ENCODE peak calls at places on chromosomes 12 and 14, in ten cellular contexts. C, Q, N, Y, H, A, D, L, O and J are unnamed samples.

GRCh38 chr12:50196537-50196936 is 29.4 kb upstream of the CERS5 start:
- DNase-seq in C (no peak), Q (no peak), N (no peak), Y (no peak), H (no peak), A (no peak), D (no peak), L (no peak), O (no peak), J (no peak)

GRCh38 chr12:3088251-3088650 is 11.1 kb downstream of the TSPAN9 start:
- DNase-seq in C (no peak), Q (no peak), N (no peak), Y (no peak), H (no peak), A (peak), D (no peak), L (no peak), O (no peak), J (no peak)

GRCh38 chr12:774051-774614 is 21.8 kb downstream of the WNK1 start:
- DNase-seq in C (no peak), Q (no peak), N (no peak), Y (no peak), H (no peak), A (no peak), D (no peak), L (no peak), O (no peak), J (no peak)

GRCh38 chr14:104144911-104145825 is 6.8 kb downstream of the KIF26A start:
- DNase-seq in C (peak), Q (no peak), N (peak), Y (peak), H (peak), A (peak), D (no peak), L (no peak), O (no peak), J (no peak)

GRCh38 chr12:82474181-82474797 is 116.0 kb downstream of the METTL25 start:
- DNase-seq in C (no peak), Q (no peak), N (no peak), Y (no peak), H (no peak), A (no peak), D (no peak), L (no peak), O (no peak), J (no peak)

GRCh38 chr14:85187521-85187920 is 342.4 kb upstream of the FLRT2 start:
- DNase-seq in C (no peak), Q (no peak), N (no peak), Y (no peak), H (no peak), A (no peak), D (no peak), L (no peak), O (no peak), J (no peak)

GRCh38 chr12:15910864-15911696 is at the start of gene DERA:
- DNase-seq in C (peak), Q (peak), N (peak), Y (peak), H (peak), A (peak), D (peak), L (peak), O (peak), J (peak)

GRCh38 chr12:105278043-105278697 is 42.2 kb upstream of the APPL2 start:
- DNase-seq in C (no peak), Q (no peak), N (no peak), Y (no peak), H (peak), A (peak), D (no peak), L (peak), O (peak), J (no peak)

GRCh38 chr12:108563135-108563803 is 873 bp downstream of the ISCU start:
- DNase-seq in C (peak), Q (peak), N (peak), Y (peak), H (peak), A (peak), D (peak), L (peak), O (peak), J (peak)
- TF ChIP-seq POLR2A in C (no peak), Q (peak), N (no peak), Y (peak), H (no peak), A (peak), D (no peak), L (no peak), O (peak), J (no peak)

GRCh38 chr12:96422192-96422591 is 22.0 kb upstream of the CDK17 start:
- DNase-seq in C (no peak), Q (no peak), N (no peak), Y (no peak), H (no peak), A (no peak), D (no peak), L (no peak), O (peak), J (no peak)

GRCh38 chr12:96427269-96427729 is 27.1 kb upstream of the CDK17 start:
- DNase-seq in C (no peak), Q (no peak), N (peak), Y (no peak), H (peak), A (peak), D (peak), L (peak), O (no peak), J (no peak)

GRCh38 chr12:96425973-96426372 is 25.7 kb upstream of the CDK17 start:
- DNase-seq in C (no peak), Q (no peak), N (no peak), Y (no peak), H (no peak), A (no peak), D (no peak), L (no peak), O (no peak), J (no peak)

GRCh38 chr12:96424601-96425000 is 24.4 kb upstream of the CDK17 start:
- DNase-seq in C (no peak), Q (no peak), N (no peak), Y (no peak), H (no peak), A (no peak), D (no peak), L (no peak), O (no peak), J (no peak)

DNA sequence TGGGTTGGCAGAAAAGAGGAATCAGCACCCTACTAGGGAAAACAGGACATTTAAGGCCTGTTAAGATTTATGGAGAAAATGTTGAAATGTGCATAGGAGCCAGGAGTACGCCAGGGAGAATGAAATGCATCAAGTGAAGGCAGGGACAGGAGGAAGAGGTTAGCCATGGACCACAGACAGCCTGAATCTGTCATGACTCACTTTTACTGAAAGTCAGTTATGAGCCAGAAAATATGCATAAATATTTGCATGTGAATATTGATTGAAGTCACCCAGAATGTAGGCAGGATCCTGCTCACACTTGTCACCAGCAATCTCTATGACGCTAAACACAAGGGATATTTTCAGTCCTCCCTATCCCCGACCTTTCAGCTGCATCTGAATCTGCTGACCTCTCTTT is 25.1 kb upstream of the CDK17 start:
- DNase-seq in C (no peak), Q (no peak), N (no peak), Y (no peak), H (no peak), A (no peak), D (no peak), L (no peak), O (no peak), J (no peak)
- TF ChIP-seq POLR2A in C (no peak), Q (no peak), N (no peak), Y (no peak), H (no peak), A (no peak), D (no peak), L (no peak), O (no peak), J (no peak)

DNA sequence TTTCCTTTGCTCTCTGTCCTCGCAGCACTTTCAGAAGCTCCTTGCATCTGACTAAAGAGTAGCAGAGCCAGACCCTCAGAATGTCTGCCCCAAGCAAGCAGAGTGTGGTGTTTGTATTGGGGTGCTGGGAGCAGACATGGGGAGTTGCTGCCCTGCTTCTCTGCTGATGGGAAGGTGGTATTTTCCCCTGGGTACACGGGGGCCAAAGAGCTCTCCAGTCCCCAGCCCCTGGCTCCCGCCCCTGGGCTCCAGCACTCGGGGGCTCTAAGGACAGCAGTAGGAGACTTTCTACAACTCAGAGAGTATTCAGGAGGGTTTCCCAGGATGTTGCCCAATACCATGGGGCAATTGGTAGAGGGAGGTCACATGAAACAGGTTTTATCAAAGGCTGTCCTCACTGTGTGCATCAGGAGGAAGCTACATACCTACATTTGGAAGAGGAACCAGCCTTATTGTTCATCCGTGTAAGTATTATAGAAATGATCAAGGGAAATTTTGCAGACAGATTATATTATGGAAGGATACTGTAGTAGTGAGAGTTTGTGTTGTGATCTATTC is 50.3 kb downstream of the DAD1 start:
- DNase-seq in C (no peak), Q (no peak), N (no peak), Y (no peak), H (no peak), A (no peak), D (no peak), L (no peak), O (no peak), J (no peak)
- TF ChIP-seq POLR2A in C (no peak), Q (no peak), N (no peak), Y (no peak), H (no peak), A (no peak), D (no peak), L (no peak), O (no peak), J (no peak)

GRCh38 chr14:68547305-68548193 is 245.3 kb downstream of the ZFP36L1 start:
- DNase-seq in C (no peak), Q (peak), N (peak), Y (no peak), H (peak), A (no peak), D (peak), L (peak), O (no peak), J (no peak)
- TF ChIP-seq POLR2A in C (no peak), Q (no peak), N (no peak), Y (no peak), H (no peak), A (peak), D (peak), L (no peak), O (no peak), J (no peak)